ENCODE peak calls at places on chromosomes 13 and 19, in ten cellular contexts. One of them, this sample, is unnamed. For H3K36me3, the result is how much of the 10 kb centered on the place peaks cover.

GRCh38 chr13:29524176-29524575 is 71.3 kb downstream of the SLC7A1 start:
- DNase-seq in tibial nerve: peak
- DNase-seq in neuronal stem cell: no peak
- DNase-seq in PC-3: no peak
- DNase-seq in OCI-LY7: no peak
- DNase-seq in IMR-90: no peak
- DNase-seq in fibroblast of lung: peak
- DNase-seq in right lobe of liver: no peak
- DNase-seq in breast epithelium: no peak
- DNase-seq in testis: no peak
- DNase-seq in this sample: no peak

GRCh38 chr13:26538363-26539317 is 18.8 kb upstream of the WASF3 start:
- DNase-seq in IMR-90: no peak
- DNase-seq in testis: no peak
- DNase-seq in PC-3: peak
- DNase-seq in OCI-LY7: no peak
- DNase-seq in fibroblast of lung: no peak
- DNase-seq in right lobe of liver: peak
- DNase-seq in tibial nerve: no peak
- DNase-seq in neuronal stem cell: no peak
- DNase-seq in breast epithelium: no peak
- DNase-seq in this sample: no peak

GRCh38 chr19:55369651-55370304 is 485 bp downstream of the IL11 start:
- DNase-seq in neuronal stem cell: peak
- DNase-seq in tibial nerve: no peak
- DNase-seq in breast epithelium: no peak
- DNase-seq in IMR-90: peak
- DNase-seq in OCI-LY7: no peak
- DNase-seq in right lobe of liver: no peak
- DNase-seq in fibroblast of lung: peak
- DNase-seq in PC-3: peak
- DNase-seq in testis: peak
- DNase-seq in this sample: peak

GRCh38 chr19:40006273-40006691 is 9.4 kb downstream of the ZNF546 start:
- DNase-seq in breast epithelium: no peak
- DNase-seq in PC-3: peak
- DNase-seq in right lobe of liver: no peak
- DNase-seq in OCI-LY7: no peak
- DNase-seq in IMR-90: peak
- DNase-seq in tibial nerve: no peak
- DNase-seq in testis: no peak
- DNase-seq in neuronal stem cell: no peak
- DNase-seq in fibroblast of lung: peak
- DNase-seq in this sample: no peak

GRCh38 chr19:56404705-56405056 is 549 bp downstream of the ZNF583 start:
- DNase-seq in right lobe of liver: no peak
- DNase-seq in IMR-90: no peak
- DNase-seq in OCI-LY7: no peak
- DNase-seq in tibial nerve: no peak
- DNase-seq in PC-3: no peak
- DNase-seq in neuronal stem cell: no peak
- DNase-seq in breast epithelium: no peak
- DNase-seq in fibroblast of lung: no peak
- DNase-seq in testis: no peak
- DNase-seq in this sample: no peak

GRCh38 chr19:49441210-49441959 is at the start of gene SLC17A7:
- DNase-seq in OCI-LY7: peak
- DNase-seq in PC-3: peak
- DNase-seq in fibroblast of lung: no peak
- DNase-seq in neuronal stem cell: peak
- DNase-seq in testis: peak
- DNase-seq in breast epithelium: no peak
- DNase-seq in tibial nerve: peak
- DNase-seq in IMR-90: no peak
- DNase-seq in right lobe of liver: no peak
- DNase-seq in this sample: peak

GRCh38 chr13:113845723-113846638 is 17.9 kb downstream of the GAS6 start:
- DNase-seq in PC-3: no peak
- DNase-seq in right lobe of liver: peak
- DNase-seq in IMR-90: no peak
- DNase-seq in neuronal stem cell: no peak
- DNase-seq in fibroblast of lung: no peak
- DNase-seq in tibial nerve: no peak
- DNase-seq in breast epithelium: peak
- DNase-seq in OCI-LY7: no peak
- DNase-seq in testis: no peak
- DNase-seq in this sample: no peak

GRCh38 chr19:33887891-33888290 is 91.2 kb downstream of the KCTD15 start:
- DNase-seq in neuronal stem cell: no peak
- DNase-seq in OCI-LY7: no peak
- DNase-seq in testis: no peak
- DNase-seq in PC-3: no peak
- DNase-seq in tibial nerve: no peak
- DNase-seq in right lobe of liver: no peak
- DNase-seq in breast epithelium: no peak
- DNase-seq in IMR-90: no peak
- DNase-seq in fibroblast of lung: no peak
- DNase-seq in this sample: no peak

GRCh38 chr13:45105895-45106294 is 14.4 kb upstream of the GTF2F2 start:
- DNase-seq in OCI-LY7: no peak
- DNase-seq in testis: no peak
- DNase-seq in neuronal stem cell: no peak
- DNase-seq in IMR-90: peak
- DNase-seq in breast epithelium: no peak
- DNase-seq in PC-3: no peak
- DNase-seq in tibial nerve: no peak
- DNase-seq in right lobe of liver: no peak
- DNase-seq in fibroblast of lung: peak
- DNase-seq in this sample: no peak

GRCh38 chr13:24222756-24223155 is 62.2 kb downstream of the SPATA13 start:
- DNase-seq in OCI-LY7: no peak
- DNase-seq in testis: no peak
- DNase-seq in PC-3: no peak
- DNase-seq in breast epithelium: no peak
- DNase-seq in tibial nerve: no peak
- DNase-seq in fibroblast of lung: no peak
- DNase-seq in neuronal stem cell: no peak
- DNase-seq in right lobe of liver: no peak
- DNase-seq in IMR-90: no peak
- DNase-seq in this sample: no peak

DNA sequence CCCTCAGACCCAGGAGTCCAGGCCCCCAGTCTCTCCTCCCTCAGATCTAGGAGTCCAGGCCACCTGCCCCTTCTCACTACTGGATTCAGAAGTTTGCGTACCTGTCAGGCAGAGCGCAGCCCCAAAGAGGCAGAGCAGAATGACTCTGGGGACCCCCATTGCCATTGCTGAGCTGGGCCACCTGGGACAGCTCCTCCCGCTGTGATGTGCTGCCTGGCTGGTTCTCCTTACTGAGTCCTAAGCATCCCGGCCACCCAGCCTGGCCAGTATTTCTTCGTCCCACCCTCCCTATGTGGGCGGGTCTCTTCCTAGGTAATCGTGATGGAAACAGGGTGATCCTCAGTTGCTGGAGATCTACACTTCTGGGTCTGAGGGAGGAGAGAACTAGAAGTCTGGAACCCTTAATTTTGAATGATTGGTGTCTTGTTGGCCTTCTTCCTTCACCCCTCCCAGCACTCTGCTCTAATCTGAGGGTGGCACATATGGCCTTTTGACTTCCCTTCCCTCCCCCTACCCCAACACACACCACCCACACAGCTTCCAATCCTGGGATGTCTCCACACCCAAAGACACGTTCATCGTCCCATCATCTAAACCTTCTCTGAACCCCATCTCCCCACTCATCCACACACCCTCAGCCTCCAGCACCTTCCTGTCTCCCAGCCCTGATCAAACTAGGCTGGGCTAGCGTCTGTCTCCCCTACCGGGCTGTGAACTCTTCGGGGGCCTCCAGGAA is at the start of gene LYPD5:
- DNase-seq in neuronal stem cell: no peak
- DNase-seq in testis: no peak
- DNase-seq in tibial nerve: no peak
- DNase-seq in IMR-90: no peak
- DNase-seq in right lobe of liver: no peak
- DNase-seq in breast epithelium: no peak
- DNase-seq in fibroblast of lung: no peak
- DNase-seq in PC-3: no peak
- DNase-seq in OCI-LY7: no peak
- DNase-seq in this sample: no peak
- H3K36me3 ChIP-seq in neuronal stem cell: under half
- H3K36me3 ChIP-seq in testis: under half
- H3K36me3 ChIP-seq in tibial nerve: under half
- H3K36me3 ChIP-seq in IMR-90: under half
- H3K36me3 ChIP-seq in right lobe of liver: under half
- H3K36me3 ChIP-seq in breast epithelium: under half
- H3K36me3 ChIP-seq in fibroblast of lung: under half
- H3K36me3 ChIP-seq in PC-3: under half
- H3K36me3 ChIP-seq in OCI-LY7: under half
- H3K36me3 ChIP-seq in this sample: under half

GRCh38 chr19:17685451-17686026 is 2.6 kb downstream of the UNC13A start:
- DNase-seq in fibroblast of lung: no peak
- DNase-seq in testis: no peak
- DNase-seq in tibial nerve: no peak
- DNase-seq in IMR-90: no peak
- DNase-seq in neuronal stem cell: no peak
- DNase-seq in right lobe of liver: no peak
- DNase-seq in PC-3: no peak
- DNase-seq in OCI-LY7: no peak
- DNase-seq in breast epithelium: no peak
- DNase-seq in this sample: no peak

GRCh38 chr19:17684256-17684655 is 3.9 kb downstream of the UNC13A start:
- DNase-seq in tibial nerve: no peak
- DNase-seq in OCI-LY7: no peak
- DNase-seq in testis: no peak
- DNase-seq in right lobe of liver: no peak
- DNase-seq in PC-3: no peak
- DNase-seq in breast epithelium: no peak
- DNase-seq in fibroblast of lung: no peak
- DNase-seq in neuronal stem cell: no peak
- DNase-seq in IMR-90: no peak
- DNase-seq in this sample: no peak

GRCh38 chr19:17687141-17687856 is 855 bp downstream of the UNC13A start:
- DNase-seq in neuronal stem cell: no peak
- DNase-seq in right lobe of liver: no peak
- DNase-seq in breast epithelium: no peak
- DNase-seq in IMR-90: no peak
- DNase-seq in fibroblast of lung: no peak
- DNase-seq in testis: no peak
- DNase-seq in OCI-LY7: no peak
- DNase-seq in tibial nerve: no peak
- DNase-seq in PC-3: no peak
- DNase-seq in this sample: no peak

GRCh38 chr19:17686592-17687042 is 1.5 kb downstream of the UNC13A start:
- DNase-seq in breast epithelium: no peak
- DNase-seq in right lobe of liver: no peak
- DNase-seq in fibroblast of lung: no peak
- DNase-seq in PC-3: peak
- DNase-seq in OCI-LY7: no peak
- DNase-seq in testis: peak
- DNase-seq in neuronal stem cell: no peak
- DNase-seq in IMR-90: no peak
- DNase-seq in tibial nerve: no peak
- DNase-seq in this sample: peak

DNA sequence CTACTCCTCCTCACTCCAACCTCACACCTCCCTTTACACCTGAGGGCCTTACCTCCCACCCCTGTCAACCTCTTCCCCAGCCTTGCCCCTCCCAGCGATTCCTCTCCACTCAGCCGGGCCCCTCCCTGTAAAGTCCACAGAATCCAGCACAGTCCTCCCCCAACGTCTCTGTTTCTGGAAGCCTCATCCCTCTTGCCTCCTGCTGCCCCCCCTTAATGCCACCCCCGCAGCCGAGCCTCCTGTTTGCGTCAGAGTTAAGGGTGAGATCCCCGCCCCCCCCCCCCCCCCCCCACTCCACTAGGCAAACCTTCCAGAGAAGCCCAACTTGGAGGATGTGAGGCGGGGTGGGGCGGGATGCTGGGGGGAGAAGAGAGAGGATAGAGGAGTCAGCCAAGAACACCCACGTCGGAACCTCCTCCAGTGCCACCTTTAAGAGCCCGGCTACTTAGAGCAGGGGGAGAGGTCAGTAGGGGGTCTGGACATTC is 2.1 kb downstream of the UNC13A start:
- DNase-seq in neuronal stem cell: no peak
- DNase-seq in right lobe of liver: no peak
- DNase-seq in tibial nerve: no peak
- DNase-seq in PC-3: no peak
- DNase-seq in fibroblast of lung: no peak
- DNase-seq in breast epithelium: no peak
- DNase-seq in IMR-90: no peak
- DNase-seq in testis: no peak
- DNase-seq in OCI-LY7: no peak
- DNase-seq in this sample: no peak
- H3K4me3 ChIP-seq in neuronal stem cell: peak
- H3K4me3 ChIP-seq in right lobe of liver: no peak
- H3K4me3 ChIP-seq in tibial nerve: no peak
- H3K4me3 ChIP-seq in PC-3: peak
- H3K4me3 ChIP-seq in fibroblast of lung: no peak
- H3K4me3 ChIP-seq in breast epithelium: no peak
- H3K4me3 ChIP-seq in IMR-90: peak
- H3K4me3 ChIP-seq in testis: no peak
- H3K4me3 ChIP-seq in OCI-LY7: no peak
- H3K4me3 ChIP-seq in this sample: peak

GRCh38 chr13:48260970-48261369 is 28.0 kb downstream of the ITM2B start:
- DNase-seq in breast epithelium: no peak
- DNase-seq in testis: no peak
- DNase-seq in neuronal stem cell: no peak
- DNase-seq in tibial nerve: no peak
- DNase-seq in right lobe of liver: no peak
- DNase-seq in IMR-90: no peak
- DNase-seq in OCI-LY7: no peak
- DNase-seq in fibroblast of lung: no peak
- DNase-seq in PC-3: no peak
- DNase-seq in this sample: no peak
- H3K36me3 ChIP-seq in breast epithelium: under half
- H3K36me3 ChIP-seq in testis: under half
- H3K36me3 ChIP-seq in neuronal stem cell: half or more
- H3K36me3 ChIP-seq in tibial nerve: under half
- H3K36me3 ChIP-seq in right lobe of liver: under half
- H3K36me3 ChIP-seq in IMR-90: under half
- H3K36me3 ChIP-seq in OCI-LY7: under half
- H3K36me3 ChIP-seq in fibroblast of lung: under half
- H3K36me3 ChIP-seq in PC-3: under half
- H3K36me3 ChIP-seq in this sample: half or more

DNA sequence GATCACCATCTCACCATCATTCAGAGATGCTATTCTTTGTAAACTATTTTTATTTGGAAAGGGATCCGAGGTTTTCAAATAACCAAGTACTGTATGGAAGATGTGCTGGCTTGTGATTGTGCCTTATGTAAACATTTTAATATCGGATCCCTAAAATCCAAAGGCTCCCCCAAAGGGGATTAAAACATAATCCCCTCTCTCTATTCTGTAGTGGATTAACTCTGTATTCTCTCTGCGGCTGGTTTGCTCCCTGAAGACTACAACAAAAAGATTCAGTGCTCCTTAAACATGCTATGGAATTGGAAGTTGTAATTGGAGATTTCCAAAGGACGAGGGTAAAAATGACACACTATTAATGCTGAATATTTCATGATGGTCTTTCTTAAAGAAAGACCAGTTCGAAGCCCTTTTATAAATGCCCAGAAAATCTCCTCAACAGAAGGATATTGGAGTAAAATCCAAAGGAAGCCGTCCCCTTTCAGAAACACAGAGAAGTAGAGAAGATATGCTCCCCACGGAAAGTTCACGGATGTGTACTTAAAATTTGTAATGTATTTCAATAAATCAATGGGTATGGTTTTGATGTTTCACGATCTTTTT is 6.6 kb downstream of the MAB21L1 start:
- DNase-seq in breast epithelium: no peak
- DNase-seq in tibial nerve: no peak
- DNase-seq in IMR-90: no peak
- DNase-seq in fibroblast of lung: no peak
- DNase-seq in PC-3: no peak
- DNase-seq in OCI-LY7: no peak
- DNase-seq in neuronal stem cell: no peak
- DNase-seq in right lobe of liver: no peak
- DNase-seq in testis: no peak
- DNase-seq in this sample: no peak
- H3K4me3 ChIP-seq in breast epithelium: peak
- H3K4me3 ChIP-seq in tibial nerve: no peak
- H3K4me3 ChIP-seq in IMR-90: no peak
- H3K4me3 ChIP-seq in fibroblast of lung: no peak
- H3K4me3 ChIP-seq in PC-3: no peak
- H3K4me3 ChIP-seq in OCI-LY7: no peak
- H3K4me3 ChIP-seq in neuronal stem cell: no peak
- H3K4me3 ChIP-seq in right lobe of liver: no peak
- H3K4me3 ChIP-seq in testis: peak
- H3K4me3 ChIP-seq in this sample: peak

This sample was measured in BE2C.